ENCODE peak calls at places on chromosomes 3 and 15, in six cellular contexts. One of them, this sample, is unnamed.

GRCh38 chr3:189170559-189170958 is 1.2 kb upstream of the TPRG1 start:
- DNase-seq in keratinocyte: no peak
- DNase-seq in tibial artery: no peak
- DNase-seq in pancreas: no peak
- DNase-seq in heart left ventricle: no peak
- DNase-seq in IMR-90: no peak
- DNase-seq in this sample: no peak

GRCh38 chr3:94990952-94991705 is 928.3 kb downstream of the NSUN3 start:
- DNase-seq in tibial artery: no peak
- DNase-seq in pancreas: no peak
- DNase-seq in keratinocyte: no peak
- DNase-seq in IMR-90: no peak
- DNase-seq in heart left ventricle: no peak
- DNase-seq in this sample: no peak

GRCh38 chr3:65479967-65480366 is 558.8 kb downstream of the MAGI1 start:
- DNase-seq in tibial artery: no peak
- DNase-seq in pancreas: no peak
- DNase-seq in keratinocyte: no peak
- DNase-seq in heart left ventricle: no peak
- DNase-seq in IMR-90: no peak
- DNase-seq in this sample: no peak

GRCh38 chr15:99961011-99961441 is 227.8 kb upstream of the LYSMD4 start:
- DNase-seq in heart left ventricle: no peak
- DNase-seq in pancreas: no peak
- DNase-seq in keratinocyte: no peak
- DNase-seq in IMR-90: no peak
- DNase-seq in tibial artery: peak; percentile 61
- DNase-seq in this sample: no peak

GRCh38 chr3:115671761-115672455 is 48.6 kb downstream of the GAP43 start:
- DNase-seq in pancreas: no peak
- DNase-seq in IMR-90: no peak
- DNase-seq in tibial artery: no peak
- DNase-seq in keratinocyte: no peak
- DNase-seq in heart left ventricle: no peak
- DNase-seq in this sample: no peak

GRCh38 chr3:36193448-36193847 is 186.9 kb upstream of the STAC start:
- DNase-seq in pancreas: no peak
- DNase-seq in IMR-90: no peak
- DNase-seq in heart left ventricle: no peak
- DNase-seq in keratinocyte: no peak
- DNase-seq in tibial artery: no peak
- DNase-seq in this sample: no peak

GRCh38 chr3:188270423-188270972 is 116.5 kb downstream of the LPP start:
- DNase-seq in heart left ventricle: no peak
- DNase-seq in pancreas: no peak
- DNase-seq in tibial artery: no peak
- DNase-seq in IMR-90: peak; percentile 96
- DNase-seq in keratinocyte: no peak
- DNase-seq in this sample: peak; percentile 79

GRCh38 chr3:142990706-142991105 is 10.7 kb upstream of the U2SURP start:
- DNase-seq in heart left ventricle: no peak
- DNase-seq in keratinocyte: no peak
- DNase-seq in tibial artery: no peak
- DNase-seq in IMR-90: no peak
- DNase-seq in pancreas: no peak
- DNase-seq in this sample: no peak

GRCh38 chr3:60079076-60079475 is 1029.3 kb upstream of the CFAP20DC start:
- DNase-seq in pancreas: no peak
- DNase-seq in IMR-90: no peak
- DNase-seq in keratinocyte: no peak
- DNase-seq in heart left ventricle: no peak
- DNase-seq in tibial artery: no peak
- DNase-seq in this sample: no peak

GRCh38 chr3:178304758-178305157 is 231.5 kb upstream of the KCNMB2 start:
- DNase-seq in pancreas: no peak
- DNase-seq in tibial artery: no peak
- DNase-seq in heart left ventricle: no peak
- DNase-seq in keratinocyte: no peak
- DNase-seq in IMR-90: peak; percentile 93
- DNase-seq in this sample: peak; percentile 67

GRCh38 chr3:136141296-136141785 is 54.8 kb downstream of the MSL2 start:
- DNase-seq in keratinocyte: no peak
- DNase-seq in tibial artery: no peak
- DNase-seq in heart left ventricle: no peak
- DNase-seq in IMR-90: no peak
- DNase-seq in pancreas: no peak
- DNase-seq in this sample: no peak

GRCh38 chr3:187750041-187750512 is 4.8 kb upstream of the BCL6 start:
- DNase-seq in heart left ventricle: no peak
- DNase-seq in tibial artery: no peak
- DNase-seq in IMR-90: peak; percentile 42
- DNase-seq in keratinocyte: no peak
- DNase-seq in pancreas: peak; percentile 78
- DNase-seq in this sample: no peak

GRCh38 chr15:34642252-34642651 is 58.8 kb upstream of the GOLGA8B start:
- DNase-seq in heart left ventricle: no peak
- DNase-seq in keratinocyte: no peak
- DNase-seq in IMR-90: no peak
- DNase-seq in tibial artery: no peak
- DNase-seq in pancreas: no peak
- DNase-seq in this sample: no peak

GRCh38 chr3:76063019-76063418 is 277.7 kb upstream of the ZNF717 start:
- DNase-seq in IMR-90: peak; percentile 82
- DNase-seq in heart left ventricle: no peak
- DNase-seq in pancreas: no peak
- DNase-seq in tibial artery: no peak
- DNase-seq in keratinocyte: peak; percentile 52
- DNase-seq in this sample: peak; percentile 54

GRCh38 chr3:189490337-189490736 is 140.9 kb upstream of the TP63 start:
- DNase-seq in tibial artery: no peak
- DNase-seq in IMR-90: no peak
- DNase-seq in heart left ventricle: no peak
- DNase-seq in keratinocyte: peak; percentile 40
- DNase-seq in pancreas: no peak
- DNase-seq in this sample: no peak

GRCh38 chr3:113673593-113673992 is 22.8 kb downstream of the USF3 start:
- DNase-seq in keratinocyte: no peak
- DNase-seq in IMR-90: no peak
- DNase-seq in pancreas: no peak
- DNase-seq in tibial artery: no peak
- DNase-seq in heart left ventricle: no peak
- DNase-seq in this sample: no peak

GRCh38 chr3:180282386-180282785 is 245.6 kb upstream of the PEX5L start:
- DNase-seq in IMR-90: no peak
- DNase-seq in tibial artery: no peak
- DNase-seq in pancreas: no peak
- DNase-seq in heart left ventricle: no peak
- DNase-seq in keratinocyte: no peak
- DNase-seq in this sample: no peak

GRCh38 chr15:52527898-52528464 is 699 bp downstream of the MYO5A start:
- DNase-seq in keratinocyte: no peak
- DNase-seq in heart left ventricle: no peak
- DNase-seq in tibial artery: peak; percentile 68
- DNase-seq in IMR-90: peak; percentile 33
- DNase-seq in pancreas: no peak
- DNase-seq in this sample: no peak

GRCh38 chr3:160661660-160662059 is 15.3 kb upstream of the ARL14 start:
- DNase-seq in tibial artery: no peak
- DNase-seq in IMR-90: peak; percentile 11
- DNase-seq in heart left ventricle: no peak
- DNase-seq in keratinocyte: no peak
- DNase-seq in pancreas: no peak
- DNase-seq in this sample: no peak

GRCh38 chr15:96342611-96343528 is 12.4 kb downstream of the NR2F2 start:
- DNase-seq in pancreas: no peak
- DNase-seq in heart left ventricle: no peak
- DNase-seq in keratinocyte: no peak
- DNase-seq in IMR-90: no peak
- DNase-seq in tibial artery: peak; percentile 68
- DNase-seq in this sample: no peak

GRCh38 chr3:127889976-127890650 is 24.9 kb upstream of the KBTBD12 start:
- DNase-seq in pancreas: no peak
- DNase-seq in heart left ventricle: no peak
- DNase-seq in tibial artery: no peak
- DNase-seq in IMR-90: no peak
- DNase-seq in keratinocyte: no peak
- DNase-seq in this sample: no peak

GRCh38 chr15:26974120-26974780 is 3.3 kb downstream of the GABRG3 start:
- DNase-seq in IMR-90: peak; percentile 9
- DNase-seq in pancreas: no peak
- DNase-seq in keratinocyte: no peak
- DNase-seq in heart left ventricle: no peak
- DNase-seq in tibial artery: no peak
- DNase-seq in this sample: peak; percentile 1

GRCh38 chr15:77025941-77026411 is 31.1 kb downstream of the PSTPIP1 start:
- DNase-seq in IMR-90: no peak
- DNase-seq in heart left ventricle: peak; percentile 41
- DNase-seq in keratinocyte: no peak
- DNase-seq in pancreas: no peak
- DNase-seq in tibial artery: peak; percentile 56
- DNase-seq in this sample: no peak

GRCh38 chr15:88255496-88256171 is 905 bp downstream of the NTRK3 start:
- DNase-seq in tibial artery: peak; percentile 80
- DNase-seq in keratinocyte: no peak
- DNase-seq in heart left ventricle: no peak
- DNase-seq in pancreas: no peak
- DNase-seq in IMR-90: peak; percentile 20
- DNase-seq in this sample: no peak

GRCh38 chr15:101046826-101047225 is 127.7 kb downstream of the LRRK1 start:
- DNase-seq in IMR-90: no peak
- DNase-seq in keratinocyte: no peak
- DNase-seq in heart left ventricle: no peak
- DNase-seq in pancreas: no peak
- DNase-seq in tibial artery: peak; percentile 41
- DNase-seq in this sample: no peak

GRCh38 chr3:37935756-37936666 is 54.6 kb upstream of the VILL start:
- DNase-seq in keratinocyte: no peak
- DNase-seq in tibial artery: no peak
- DNase-seq in IMR-90: peak; percentile 95
- DNase-seq in heart left ventricle: no peak
- DNase-seq in pancreas: no peak
- DNase-seq in this sample: peak; percentile 82

GRCh38 chr3:30112904-30113484 is 493.4 kb upstream of the TGFBR2 start:
- DNase-seq in heart left ventricle: no peak
- DNase-seq in IMR-90: peak; percentile 59
- DNase-seq in pancreas: no peak
- DNase-seq in tibial artery: no peak
- DNase-seq in keratinocyte: no peak
- DNase-seq in this sample: no peak

GRCh38 chr3:49519266-49519665 is 35.0 kb upstream of the BSN start:
- DNase-seq in keratinocyte: no peak
- DNase-seq in IMR-90: no peak
- DNase-seq in pancreas: no peak
- DNase-seq in tibial artery: no peak
- DNase-seq in heart left ventricle: no peak
- DNase-seq in this sample: no peak

GRCh38 chr3:190811775-190812480 is 50.6 kb downstream of the GMNC start:
- DNase-seq in keratinocyte: peak; percentile 26
- DNase-seq in pancreas: no peak
- DNase-seq in heart left ventricle: no peak
- DNase-seq in tibial artery: no peak
- DNase-seq in IMR-90: peak; percentile 60
- DNase-seq in this sample: peak; percentile 14

DNA sequence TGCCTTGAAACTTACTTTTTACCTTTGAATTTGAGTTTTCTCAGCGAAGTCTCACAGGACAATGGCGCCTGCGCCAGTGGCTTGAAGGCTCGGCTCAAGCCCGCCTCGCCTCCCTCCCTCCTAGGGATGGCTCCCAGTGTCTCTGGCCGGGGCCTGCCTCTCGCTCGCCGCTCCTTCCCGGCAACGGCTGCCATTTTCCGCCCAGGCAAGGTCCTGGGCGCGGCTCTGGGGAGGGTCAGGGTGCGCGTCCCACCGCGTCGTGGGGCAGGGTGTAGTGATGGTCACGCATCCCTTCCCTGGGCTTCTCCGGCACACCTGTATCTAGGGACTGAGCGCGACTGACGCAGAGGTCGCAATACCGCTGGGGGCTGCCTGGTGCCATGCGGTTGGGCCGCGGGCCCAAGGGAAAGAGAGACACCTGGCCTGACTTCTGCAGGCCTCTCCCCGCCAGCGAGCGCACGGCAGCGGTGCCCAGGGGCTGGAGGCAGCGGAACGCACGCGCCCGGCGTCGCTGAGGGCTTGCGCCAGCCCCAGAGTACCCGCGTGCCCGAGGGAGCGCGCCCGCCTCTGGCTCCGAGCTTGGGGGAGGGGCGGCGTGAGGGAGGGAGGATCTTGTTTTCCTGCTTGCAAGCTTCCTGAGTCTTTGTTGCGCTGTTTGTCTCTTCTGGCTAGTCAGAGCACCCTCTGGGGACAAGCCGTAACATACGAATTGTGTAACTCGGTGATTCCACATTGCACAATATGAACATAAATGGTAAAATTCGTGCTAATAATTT is 20.7 kb upstream of the FEM1B start:
- DNase-seq in tibial artery: peak; percentile 95
- DNase-seq in heart left ventricle: peak; percentile 94
- DNase-seq in keratinocyte: peak; percentile 81
- DNase-seq in IMR-90: peak; percentile 68
- DNase-seq in pancreas: peak; percentile 81
- DNase-seq in this sample: no peak
- TF ChIP-seq CTCF in tibial artery: no peak
- TF ChIP-seq CTCF in heart left ventricle: no peak
- TF ChIP-seq CTCF in keratinocyte: peak; percentile 24
- TF ChIP-seq CTCF in IMR-90: no peak
- TF ChIP-seq CTCF in pancreas: no peak
- TF ChIP-seq CTCF in this sample: no peak

DNA sequence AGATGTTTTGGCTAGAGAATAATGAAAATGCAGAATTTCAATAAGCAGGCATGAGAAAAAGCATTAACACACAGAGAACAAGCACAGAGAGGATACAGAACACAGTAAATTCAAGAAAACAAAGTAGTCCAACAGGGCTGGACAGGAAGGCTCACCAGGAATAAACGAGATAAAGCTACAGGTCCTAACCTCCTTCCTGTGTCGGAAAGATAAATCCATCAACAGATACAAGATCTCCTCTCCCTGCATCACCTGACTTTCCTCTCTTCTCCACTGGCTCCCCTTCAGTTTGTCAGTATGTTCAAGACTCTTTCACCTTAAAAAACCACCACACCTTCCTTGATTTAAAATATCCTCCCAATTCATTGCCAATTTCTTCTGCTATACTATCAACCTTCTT is 11.4 kb downstream of the CPEB1 start:
- DNase-seq in IMR-90: no peak
- DNase-seq in pancreas: no peak
- DNase-seq in tibial artery: no peak
- DNase-seq in keratinocyte: no peak
- DNase-seq in heart left ventricle: no peak
- DNase-seq in this sample: no peak
- H3K27me3 ChIP-seq in IMR-90: peaks cover 13% of the 10 kb centered on the region
- H3K27me3 ChIP-seq in pancreas: no peaks in the 10 kb centered on the region
- H3K27me3 ChIP-seq in tibial artery: no peaks in the 10 kb centered on the region
- H3K27me3 ChIP-seq in keratinocyte: peaks cover 8% of the 10 kb centered on the region
- H3K27me3 ChIP-seq in heart left ventricle: peaks cover 21% of the 10 kb centered on the region
- H3K27me3 ChIP-seq in this sample: peaks cover 10% of the 10 kb centered on the region

GRCh38 chr3:183291511-183292031 is 38.5 kb downstream of the B3GNT5 start:
- DNase-seq in IMR-90: peak; percentile 66
- DNase-seq in heart left ventricle: no peak
- DNase-seq in tibial artery: no peak
- DNase-seq in keratinocyte: no peak
- DNase-seq in pancreas: no peak
- DNase-seq in this sample: no peak
- H3K4me3 ChIP-seq in IMR-90: no peak overlapping the region
- H3K4me3 ChIP-seq in heart left ventricle: no peak overlapping the region
- H3K4me3 ChIP-seq in tibial artery: no peak overlapping the region
- H3K4me3 ChIP-seq in keratinocyte: no peak overlapping the region
- H3K4me3 ChIP-seq in pancreas: no peak overlapping the region
- H3K4me3 ChIP-seq in this sample: no peak overlapping the region

GRCh38 chr3:140499114-140499757 is 178.6 kb upstream of the TRIM42 start:
- DNase-seq in tibial artery: no peak
- DNase-seq in keratinocyte: peak; percentile 9
- DNase-seq in IMR-90: no peak
- DNase-seq in pancreas: no peak
- DNase-seq in heart left ventricle: no peak
- DNase-seq in this sample: no peak
- TF ChIP-seq CTCF in tibial artery: no peak
- TF ChIP-seq CTCF in keratinocyte: peak; percentile 38
- TF ChIP-seq CTCF in IMR-90: no peak
- TF ChIP-seq CTCF in pancreas: peak; percentile 35
- TF ChIP-seq CTCF in heart left ventricle: peak; percentile 8
- TF ChIP-seq CTCF in this sample: peak; percentile 29

This sample was measured in kidney epithelial cell.